ENCODE peak calls at places on chromosome 11, in four cellular contexts. L is A549, E is HepG2, G is K562. T is an unnamed sample.

GRCh38 chr11:132866783-132867545 is 665.3 kb downstream of the OPCML start:
- DNase-seq in G (no peak), L (no peak), E (no peak), T (no peak)

GRCh38 chr11:69122642-69123431 is 32.9 kb upstream of the SMIM38 start:
- DNase-seq in E (peak; percentile 91), L (peak; percentile 99), G (peak; percentile 48), T (no peak)

GRCh38 chr11:126415128-126415527 is 59.6 kb downstream of the ST3GAL4 start:
- DNase-seq in L (no peak), E (no peak), G (no peak), T (no peak)

GRCh38 chr11:17703951-17704350 is 15.4 kb upstream of the MYOD1 start:
- DNase-seq in G (peak; percentile 68), E (no peak), L (peak; percentile 36), T (peak; percentile 5)

GRCh38 chr11:827146-827860 is 416 bp upstream of the CRACR2B start:
- DNase-seq in E (peak; percentile 47), L (no peak), G (peak; percentile 62), T (no peak)

GRCh38 chr11:90242894-90243416 is 20.1 kb upstream of the CHORDC1 start:
- DNase-seq in E (no peak), L (no peak), G (no peak), T (no peak)

GRCh38 chr11:6812391-6813005 is 13.0 kb upstream of the OR6A2 start:
- DNase-seq in E (peak; percentile 48), G (peak; percentile 58), L (peak; percentile 43), T (peak; percentile 11)

GRCh38 chr11:93370260-93370659 is 39.7 kb downstream of the DEUP1 start:
- DNase-seq in G (no peak), L (no peak), E (no peak), T (no peak)

GRCh38 chr11:2041963-2042362 is 44.3 kb upstream of the H19 start:
- DNase-seq in G (no peak), E (no peak), L (no peak), T (no peak)

GRCh38 chr11:27184458-27185312 is 144.1 kb downstream of the BBOX1 start:
- DNase-seq in L (no peak), E (no peak), G (no peak), T (no peak)

GRCh38 chr11:81963018-81963417 is 770.6 kb downstream of the FAM181B start:
- DNase-seq in G (peak; percentile 2), L (peak; percentile 4), E (peak; percentile 2), T (no peak)

GRCh38 chr11:122202951-122203456 is 87.0 kb upstream of the BLID start:
- DNase-seq in L (peak; percentile 64), E (peak; percentile 17), G (peak; percentile 50), T (no peak)

GRCh38 chr11:124751741-124752470 is at the start of gene VSIG2:
- DNase-seq in E (no peak), L (no peak), G (no peak), T (no peak)

GRCh38 chr11:37371346-37371970 is 773.4 kb upstream of the RAG2 start:
- DNase-seq in L (no peak), E (no peak), G (no peak), T (no peak)

GRCh38 chr11:134052988-134053945 is 15.6 kb upstream of the JAM3 start:
- DNase-seq in L (no peak), E (no peak), G (no peak), T (no peak)

GRCh38 chr11:73317373-73317772 is 9.3 kb downstream of the ARHGEF17 start:
- DNase-seq in L (no peak), G (no peak), E (no peak), T (no peak)

GRCh38 chr11:68567553-68567952 is 107.0 kb downstream of the PPP6R3 start:
- DNase-seq in L (no peak), G (no peak), E (no peak), T (no peak)

GRCh38 chr11:73414977-73415492 is 38.8 kb downstream of the RELT start:
- DNase-seq in E (no peak), L (no peak), G (no peak), T (peak; percentile 38)

GRCh38 chr11:107691003-107691402 is 20.9 kb downstream of the SLN start:
- DNase-seq in L (no peak), E (no peak), G (no peak), T (no peak)

GRCh38 chr11:44992774-44993173 is 42.1 kb upstream of the TP53I11 start:
- DNase-seq in L (no peak), G (no peak), E (no peak), T (no peak)

GRCh38 chr11:67435031-67435726 is 2.3 kb downstream of the PTPRCAP start:
- DNase-seq in G (no peak), L (no peak), E (no peak), T (no peak)

GRCh38 chr11:44564653-44565007 is 833 bp upstream of the CD82 start:
- DNase-seq in E (no peak), L (no peak), G (peak; percentile 27), T (no peak)

GRCh38 chr11:89521294-89521693 is 30.1 kb upstream of the NOX4 start:
- DNase-seq in L (no peak), E (no peak), G (no peak), T (no peak)

GRCh38 chr11:1773711-1774550 is 10.2 kb upstream of the CTSD start:
- DNase-seq in L (no peak), E (no peak), G (no peak), T (no peak)

GRCh38 chr11:71917646-71918045 is 10.7 kb downstream of the XNDC1N start:
- DNase-seq in E (no peak), L (no peak), G (no peak), T (no peak)

GRCh38 chr11:71908218-71908617 is 20.2 kb downstream of the XNDC1N start:
- DNase-seq in E (no peak), G (peak; percentile 3), L (no peak), T (no peak)

GRCh38 chr11:71913716-71914115 is 14.7 kb downstream of the XNDC1N start:
- DNase-seq in E (no peak), G (no peak), L (no peak), T (no peak)

GRCh38 chr11:71914617-71915189 is 13.7 kb downstream of the XNDC1N start:
- DNase-seq in E (no peak), G (no peak), L (no peak), T (no peak)

GRCh38 chr11:71914127-71914526 is 14.3 kb downstream of the XNDC1N start:
- DNase-seq in E (no peak), G (no peak), L (no peak), T (no peak)
- TF ChIP-seq POLR2AphosphoS2 in E (no peak), G (no peak), L (no peak), T (no peak)

GRCh38 chr11:70712471-70712870 is 314.1 kb downstream of the CTTN start:
- DNase-seq in L (no peak), G (peak; percentile 51), E (no peak), T (no peak)

GRCh38 chr11:70715636-70716035 is 317.3 kb downstream of the CTTN start:
- DNase-seq in E (no peak), G (no peak), L (no peak), T (no peak)

GRCh38 chr11:70713436-70713835 is 315.1 kb downstream of the CTTN start:
- DNase-seq in E (no peak), L (no peak), G (no peak), T (no peak)

GRCh38 chr11:70715166-70715565 is 316.8 kb downstream of the CTTN start:
- DNase-seq in L (no peak), G (no peak), E (no peak), T (no peak)

DNA sequence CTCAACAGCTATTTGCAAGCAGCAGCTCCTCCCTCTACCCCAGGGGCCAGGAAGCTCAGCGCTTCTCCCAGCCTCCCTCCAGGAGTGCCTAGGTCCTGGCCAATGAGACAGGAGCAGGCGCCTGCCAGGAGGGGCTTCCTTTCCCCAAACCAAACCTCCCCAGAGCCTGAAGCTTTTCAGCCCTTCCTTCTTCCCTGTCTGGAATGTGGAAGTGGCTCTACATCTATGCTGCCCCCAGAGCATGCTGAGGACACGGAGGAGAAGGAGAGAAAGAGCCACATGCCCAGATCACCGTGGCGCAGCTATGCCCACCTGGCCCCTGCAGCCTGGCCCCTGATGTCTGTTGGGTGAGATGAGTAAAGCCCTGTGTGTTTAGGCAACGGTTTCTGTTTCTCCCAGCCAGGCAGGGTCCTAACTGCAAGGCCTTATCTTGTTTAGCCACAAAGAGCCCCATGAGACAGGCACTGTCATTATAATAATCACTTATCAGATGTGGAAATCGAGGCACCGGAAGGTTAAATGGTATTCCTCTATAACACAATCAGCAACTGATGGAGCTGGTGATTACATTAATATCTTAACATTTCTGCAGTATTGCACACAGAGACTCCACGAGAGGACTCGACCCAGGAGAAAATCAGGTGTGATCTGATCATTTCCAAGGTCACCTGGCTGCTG is 315.8 kb downstream of the CTTN start:
- DNase-seq in G (no peak), E (no peak), L (no peak), T (no peak)
- TF ChIP-seq POLR2AphosphoS2 in G (no peak), E (no peak), L (no peak), T (no peak)

GRCh38 chr11:20058749-20059458 is 101.4 kb downstream of the DBX1 start:
- DNase-seq in G (no peak), L (no peak), E (no peak), T (no peak)
- TF ChIP-seq POLR2AphosphoS2 in G (no peak), L (no peak), E (no peak), T (no peak)

DNA sequence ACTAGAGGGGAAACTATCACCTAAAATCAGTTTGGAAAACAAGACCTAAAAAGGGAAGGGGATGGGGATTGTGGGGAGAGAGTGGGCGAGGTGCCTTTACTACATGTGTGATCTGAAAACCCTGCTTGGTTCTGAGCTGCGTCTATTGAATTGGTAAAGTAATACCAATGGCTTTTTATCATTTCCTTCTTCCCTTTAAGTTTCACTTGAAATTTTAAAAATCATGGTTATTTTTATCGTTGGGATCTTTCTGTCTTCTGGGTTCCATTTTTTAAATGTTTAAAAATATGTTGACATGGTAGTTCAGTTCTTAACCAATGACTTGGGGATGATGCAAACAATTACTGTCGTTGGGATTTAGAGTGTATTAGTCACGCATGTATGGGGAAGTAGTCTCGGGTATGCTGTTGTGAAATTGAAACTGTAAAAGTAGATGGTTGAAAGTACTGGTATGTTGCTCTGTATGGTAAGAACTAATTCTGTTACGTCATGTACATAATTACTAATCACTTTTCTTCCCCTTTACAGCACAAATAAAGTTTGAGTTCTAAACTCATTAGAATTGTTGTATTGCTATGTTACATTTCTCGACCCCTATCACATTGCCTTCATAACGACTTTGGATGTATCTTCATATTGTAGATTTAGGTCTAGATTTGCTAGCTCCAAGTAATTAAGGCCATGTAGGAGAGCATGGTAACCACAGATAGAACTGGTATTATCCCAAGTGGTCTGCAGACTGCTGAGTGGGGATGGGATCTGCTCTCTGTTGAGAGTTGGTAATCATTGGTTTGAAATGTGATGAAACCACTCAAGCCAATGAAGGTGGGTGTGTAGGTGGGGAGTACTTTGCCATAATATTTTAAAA is 3.6 kb downstream of the NEAT1 start:
- DNase-seq in G (no peak), E (no peak), L (peak; percentile 78), T (no peak)
- TF ChIP-seq POLR2AphosphoS2 in G (peak; percentile 34), E (peak; percentile 93), L (peak; percentile 86), T (peak; percentile 91)

GRCh38 chr11:65212226-65212801 is 30.6 kb downstream of the CAPN1 start:
- DNase-seq in G (no peak), E (no peak), L (no peak), T (no peak)
- TF ChIP-seq POLR2AphosphoS2 in G (no peak), E (no peak), L (no peak), T (no peak)

GRCh38 chr11:118572075-118572913 is at the start of gene ARCN1:
- DNase-seq in G (peak; percentile 89), E (peak; percentile 61), L (peak; percentile 66), T (peak; percentile 24)

GRCh38 chr11:118574636-118575035 is 2.4 kb downstream of the ARCN1 start:
- DNase-seq in G (no peak), L (no peak), E (no peak), T (no peak)

GRCh38 chr11:118572914-118573550 is 823 bp downstream of the ARCN1 start:
- DNase-seq in L (peak; percentile 29), G (peak; percentile 80), E (peak; percentile 27), T (peak; percentile 15)

GRCh38 chr11:118569670-118570069 is 2.5 kb upstream of the ARCN1 start:
- DNase-seq in E (no peak), L (no peak), G (no peak), T (no peak)

GRCh38 chr11:118570787-118571186 is 1.4 kb upstream of the ARCN1 start:
- DNase-seq in G (no peak), L (no peak), E (no peak), T (no peak)
- TF ChIP-seq POLR2AphosphoS2 in G (no peak), L (no peak), E (no peak), T (no peak)

T was measured in GM12878.